ENCODE peak calls at places on chromosomes 6 and 20, in four cellular contexts. V, P, K and Y are unnamed samples.
A peak's percentile ranks its signal among the peaks of the same experiment; 100 is the strongest.

GRCh38 chr20:17654649-17655285 is 27.3 kb downstream of the RRBP1 start:
- DNase-seq in V (no peak), P (peak; percentile 89), K (no peak), Y (peak; percentile 38)

GRCh38 chr20:17682889-17683198 is 802 bp upstream of the RRBP1 start:
- DNase-seq in V (no peak), P (no peak), K (no peak), Y (no peak)

GRCh38 chr6:134891633-134892032 is 58.3 kb downstream of the ALDH8A1 start:
- DNase-seq in V (no peak), P (no peak), K (no peak), Y (no peak)

GRCh38 chr6:133309579-133309978 is 68.4 kb downstream of the EYA4 start:
- DNase-seq in V (no peak), P (no peak), K (no peak), Y (no peak)

GRCh38 chr6:39029156-39030011 is 19.2 kb upstream of the GLP1R start:
- DNase-seq in V (no peak), P (peak; percentile 72), K (peak; percentile 15), Y (peak; percentile 19)

GRCh38 chr6:105875974-105876640 is 210.0 kb upstream of the PRDM1 start:
- DNase-seq in V (no peak), P (no peak), K (no peak), Y (peak; percentile 26)

GRCh38 chr6:87093651-87094050 is 1.3 kb downstream of the CGA start:
- DNase-seq in V (no peak), P (no peak), K (no peak), Y (no peak)

GRCh38 chr20:49394264-49394663 is 88.2 kb downstream of the KCNB1 start:
- DNase-seq in V (no peak), P (no peak), K (no peak), Y (no peak)

GRCh38 chr6:18096423-18096822 is 26.1 kb downstream of the NHLRC1 start:
- DNase-seq in V (no peak), P (no peak), K (no peak), Y (no peak)

GRCh38 chr6:3273707-3274521 is 15.2 kb downstream of the PSMG4 start:
- DNase-seq in V (peak; percentile 39), P (no peak), K (no peak), Y (no peak)

GRCh38 chr6:19303381-19303780 is 533.8 kb upstream of the ID4 start:
- DNase-seq in V (no peak), P (no peak), K (no peak), Y (no peak)

GRCh38 chr20:58546756-58547526 is 31.7 kb upstream of the APCDD1L start:
- DNase-seq in V (no peak), P (peak; percentile 31), K (no peak), Y (no peak)

GRCh38 chr6:95577317-95578105 is at the start of gene MANEA:
- DNase-seq in V (peak; percentile 87), P (peak; percentile 96), K (peak; percentile 82), Y (peak; percentile 94)

GRCh38 chr6:2498224-2498623 is 252.5 kb downstream of the MYLK4 start:
- DNase-seq in V (no peak), P (no peak), K (peak; percentile 66), Y (no peak)

GRCh38 chr6:94362061-94362864 is 942.9 kb upstream of the EPHA7 start:
- DNase-seq in V (peak; percentile 46), P (no peak), K (no peak), Y (no peak)

GRCh38 chr20:53918949-53919361 is 151.4 kb downstream of the BCAS1 start:
- DNase-seq in V (no peak), P (peak; percentile 98), K (no peak), Y (peak; percentile 50)

GRCh38 chr6:31462026-31462963 is 35.6 kb upstream of the MICB start:
- DNase-seq in V (no peak), P (no peak), K (peak; percentile 43), Y (no peak)

GRCh38 chr20:62303327-62304226 is 780 bp downstream of the ADRM1 start:
- DNase-seq in V (no peak), P (peak; percentile 40), K (peak; percentile 65), Y (no peak)
- H3K4me1 ChIP-seq in V (peaks cover 23% of the 10 kb centered on the region), P (peaks cover 2% of the 10 kb centered on the region), K (peaks cover 26% of the 10 kb centered on the region), Y (peaks cover 7% of the 10 kb centered on the region)

DNA sequence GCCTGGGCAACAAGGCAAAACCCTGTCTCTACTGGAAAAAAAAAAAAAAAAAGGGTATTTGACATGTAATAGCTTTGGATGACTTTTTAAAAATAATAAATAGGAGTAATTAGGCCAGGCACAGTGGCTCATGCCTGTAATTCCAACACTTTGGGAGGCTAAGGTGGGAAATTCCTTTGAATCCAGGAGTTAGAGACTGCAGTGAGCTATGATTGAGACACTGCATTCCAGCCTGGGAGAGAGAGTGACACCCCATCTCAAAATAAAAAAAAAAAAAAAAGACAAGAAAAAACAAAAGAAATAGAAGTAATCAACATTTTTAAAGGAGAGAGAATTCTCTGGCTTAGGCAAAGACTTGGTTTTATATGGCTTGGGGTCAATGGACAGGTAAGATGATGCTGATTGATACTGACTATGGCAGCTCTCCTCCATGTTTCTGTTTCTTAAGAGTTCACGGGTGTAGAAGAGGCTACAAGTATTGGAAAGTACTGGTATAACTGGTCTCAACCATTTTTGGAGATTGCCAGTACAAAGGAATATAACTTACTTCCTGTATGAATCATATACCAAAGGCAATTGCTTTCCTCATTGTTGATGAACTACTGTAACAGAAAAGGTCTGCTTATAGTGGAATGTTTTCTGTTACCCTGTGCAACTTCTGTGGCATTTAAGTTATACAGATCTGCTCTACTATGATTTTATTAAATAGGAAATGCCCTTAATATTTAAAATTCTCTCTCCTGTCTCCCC is 10.1 kb downstream of the MAP3K5 start:
- DNase-seq in V (no peak), P (peak; percentile 65), K (no peak), Y (no peak)
- H3K27ac ChIP-seq in V (no peak overlapping the region), P (no peak overlapping the region), K (no peak overlapping the region), Y (no peak overlapping the region)

DNA sequence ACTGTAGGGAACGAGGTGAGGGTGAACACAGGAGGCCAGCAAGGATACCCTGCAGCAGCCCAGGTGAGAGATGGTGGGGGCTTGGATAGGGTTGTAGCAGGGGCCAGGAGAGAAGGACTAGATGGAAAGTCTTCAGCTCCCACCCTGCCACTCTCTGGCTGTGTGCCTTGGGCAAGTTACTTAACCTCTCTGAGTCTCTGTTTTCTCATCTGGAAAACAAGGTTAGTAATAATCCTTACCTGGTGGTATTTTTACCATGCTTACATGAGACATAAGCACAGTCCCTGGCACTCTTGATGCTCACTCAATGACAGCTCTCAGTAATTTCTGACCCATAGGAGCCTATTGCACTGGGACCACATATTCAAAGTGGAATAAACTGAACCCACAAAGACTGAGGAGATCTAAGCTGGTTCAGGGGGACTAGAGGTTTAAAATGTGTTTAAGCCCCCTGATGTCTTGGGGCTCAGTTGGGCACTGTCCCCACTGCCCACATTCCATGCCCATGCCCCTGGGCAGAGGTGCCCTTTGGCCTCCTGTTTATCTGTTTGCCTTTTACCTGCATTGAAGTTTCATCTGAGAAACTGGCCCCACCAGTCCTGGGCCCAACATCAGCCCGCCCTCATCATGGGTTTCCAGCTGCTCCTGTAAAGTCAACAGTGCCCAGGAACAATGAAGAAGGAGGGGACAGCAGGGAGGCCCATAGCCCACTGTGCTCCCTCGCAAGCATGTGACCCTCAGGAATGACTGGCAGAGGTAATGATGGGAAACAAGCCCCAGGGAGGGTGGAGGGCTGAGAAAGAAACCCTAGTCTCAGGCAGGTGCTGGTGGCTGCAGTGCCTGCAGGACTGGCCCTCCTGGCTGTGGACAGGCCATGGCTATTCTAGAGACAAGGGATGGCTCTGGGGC is 104.0 kb downstream of the VEGFA start:
- DNase-seq in V (no peak), P (peak; percentile 62), K (no peak), Y (peak; percentile 16)
- H3K36me3 ChIP-seq in V (no peaks in the 10 kb centered on the region), P (no peaks in the 10 kb centered on the region), K (no peaks in the 10 kb centered on the region), Y (no peaks in the 10 kb centered on the region)

GRCh38 chr6:142844065-142844755 is 100.8 kb downstream of the HIVEP2 start:
- DNase-seq in V (no peak), P (no peak), K (no peak), Y (no peak)

GRCh38 chr6:142846459-142846831 is 98.5 kb downstream of the HIVEP2 start:
- DNase-seq in V (no peak), P (peak; percentile 43), K (no peak), Y (no peak)

GRCh38 chr6:142845624-142846458 is 99.1 kb downstream of the HIVEP2 start:
- DNase-seq in V (peak; percentile 82), P (peak; percentile 94), K (peak; percentile 90), Y (peak; percentile 96)

GRCh38 chr6:142846883-142847287 is 98.1 kb downstream of the HIVEP2 start:
- DNase-seq in V (no peak), P (peak; percentile 75), K (peak; percentile 25), Y (peak; percentile 90)

DNA sequence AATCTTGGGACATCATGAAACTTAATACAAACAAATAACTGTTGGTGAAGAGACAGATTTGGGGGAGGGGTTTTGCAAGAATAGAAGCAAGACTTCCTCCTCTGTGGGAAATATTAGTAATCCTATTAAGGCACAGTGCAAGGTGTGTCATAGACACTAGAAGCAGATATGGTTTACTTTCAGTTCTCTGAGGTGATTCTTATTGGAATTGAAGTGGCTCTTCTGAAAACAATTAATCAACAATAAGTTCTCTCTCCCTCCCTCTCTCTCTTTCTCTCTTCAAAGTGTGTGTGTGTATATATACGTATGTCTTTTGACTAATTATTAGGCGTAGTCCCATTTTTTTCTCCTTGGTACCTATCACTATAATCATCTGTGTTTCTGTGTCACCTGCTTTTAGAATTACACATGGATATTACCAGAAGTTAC is 99.8 kb downstream of the HIVEP2 start:
- DNase-seq in V (no peak), P (no peak), K (no peak), Y (no peak)
- H3K4me1 ChIP-seq in V (peaks cover 63% of the 10 kb centered on the region), P (peaks cover 7% of the 10 kb centered on the region), K (peaks cover 14% of the 10 kb centered on the region), Y (peaks cover 23% of the 10 kb centered on the region)

GRCh38 chr20:11352041-11352440 is 565.7 kb upstream of the BTBD3 start:
- DNase-seq in V (no peak), P (no peak), K (no peak), Y (no peak)

GRCh38 chr20:11350126-11351005 is 567.3 kb upstream of the BTBD3 start:
- DNase-seq in V (no peak), P (no peak), K (no peak), Y (no peak)

GRCh38 chr20:11355338-11355737 is 562.4 kb upstream of the BTBD3 start:
- DNase-seq in V (no peak), P (no peak), K (no peak), Y (peak; percentile 39)

GRCh38 chr20:11356061-11356460 is 561.6 kb upstream of the BTBD3 start:
- DNase-seq in V (no peak), P (no peak), K (no peak), Y (no peak)

DNA sequence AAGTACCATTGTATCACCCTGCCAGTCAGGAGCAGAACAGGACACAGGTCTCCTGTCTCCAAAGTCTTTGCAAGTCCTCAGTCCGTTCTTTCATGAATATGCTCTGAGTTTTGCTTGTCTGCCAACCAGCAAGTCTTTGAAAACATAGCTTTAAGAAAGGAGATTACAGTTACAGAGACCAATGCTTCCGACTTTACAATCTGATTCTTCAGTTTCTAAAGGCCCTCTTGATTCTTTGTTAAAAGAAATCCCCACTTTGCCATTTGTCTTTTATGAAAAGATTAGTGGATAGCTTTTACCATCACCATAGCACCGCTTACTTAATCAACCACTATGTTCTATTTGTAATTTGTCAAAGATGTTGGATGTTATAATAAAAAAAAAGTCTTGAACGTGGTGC is 562.9 kb upstream of the BTBD3 start:
- DNase-seq in V (no peak), P (no peak), K (no peak), Y (no peak)
- H3K27ac ChIP-seq in V (no peak overlapping the region), P (no peak overlapping the region), K (no peak overlapping the region), Y (no peak overlapping the region)

GRCh38 chr20:38935285-38935684 is 9.1 kb downstream of the FAM83D start:
- DNase-seq in V (no peak), P (peak; percentile 35), K (no peak), Y (no peak)
- H3K36me3 ChIP-seq in V (no peaks in the 10 kb centered on the region), P (no peaks in the 10 kb centered on the region), K (no peaks in the 10 kb centered on the region), Y (peaks cover 65% of the 10 kb centered on the region)